ENCODE peak calls at places on chromosomes 4 and X, in five cellular contexts. Q, R, T, A and X are unnamed samples.

GRCh38 chr4:61786226-61786625 is 586.1 kb downstream of the ADGRL3 start:
- DNase-seq in Q (no peak), R (no peak), T (no peak), A (no peak), X (no peak)

GRCh38 chr4:73753215-73753614 is 12.8 kb downstream of the CXCL8 start:
- DNase-seq in Q (no peak), R (no peak), T (no peak), A (no peak), X (no peak)

GRCh38 chrX:81259714-81260395 is 58.0 kb downstream of the SH3BGRL start:
- DNase-seq in Q (no peak), R (no peak), T (no peak), A (no peak), X (no peak)

GRCh38 chr4:73772353-73772752 is 32.0 kb downstream of the CXCL8 start:
- DNase-seq in Q (no peak), R (no peak), T (no peak), A (no peak), X (no peak)

GRCh38 chr4:19698961-19699360 is 552.7 kb upstream of the SLIT2 start:
- DNase-seq in Q (no peak), R (no peak), T (no peak), A (no peak), X (no peak)

GRCh38 chrX:1468250-1468772 is 15.6 kb upstream of the ASMTL start:
- DNase-seq in Q (no peak), R (no peak), T (no peak), A (peak), X (no peak)

GRCh38 chrX:112641449-112641848 is 38.3 kb downstream of the LHFPL1 start:
- DNase-seq in Q (no peak), R (no peak), T (no peak), A (no peak), X (no peak)

GRCh38 chr4:152643153-152644035 is 36.4 kb downstream of the TMEM154 start:
- DNase-seq in Q (no peak), R (no peak), T (no peak), A (peak), X (no peak)

GRCh38 chrX:70720721-70721120 is 187.8 kb downstream of the TEX11 start:
- DNase-seq in Q (no peak), R (no peak), T (no peak), A (no peak), X (no peak)

GRCh38 chr4:29311231-29311630 is 1408.9 kb upstream of the PCDH7 start:
- DNase-seq in Q (no peak), R (no peak), T (no peak), A (no peak), X (no peak)

GRCh38 chr4:8838911-8839431 is 32.7 kb downstream of the HMX1 start:
- DNase-seq in Q (no peak), R (no peak), T (no peak), A (peak), X (no peak)

GRCh38 chrX:115018040-115018647 is 728 bp upstream of the IL13RA2 start:
- DNase-seq in Q (no peak), R (no peak), T (no peak), A (peak), X (no peak)

GRCh38 chr4:109990307-109991257 is 77.9 kb downstream of the EGF start:
- DNase-seq in Q (no peak), R (no peak), T (no peak), A (no peak), X (no peak)

GRCh38 chr4:117064297-117064696 is 21.1 kb downstream of the TRAM1L1 start:
- DNase-seq in Q (peak), R (no peak), T (no peak), A (no peak), X (no peak)

GRCh38 chrX:97639526-97639925 is 755.8 kb downstream of the RPA4 start:
- DNase-seq in Q (no peak), R (no peak), T (no peak), A (peak), X (no peak)

GRCh38 chr4:1520145-1520661 is 114.0 kb upstream of the NKX1-1 start:
- DNase-seq in Q (no peak), R (no peak), T (no peak), A (no peak), X (no peak)

GRCh38 chrX:109709129-109709631 is 23.9 kb downstream of the ACSL4 start:
- DNase-seq in Q (peak), R (no peak), T (no peak), A (no peak), X (no peak)

GRCh38 chrX:139720136-139720535 is 12.2 kb upstream of the MCF2 start:
- DNase-seq in Q (peak), R (no peak), T (no peak), A (peak), X (peak)